ENCODE peak calls at places on chromosomes 11 and 22, in five cellular contexts. K, W, O, V and J are unnamed samples.
A peak's percentile ranks its signal among the peaks of the same experiment; 100 is the strongest.

GRCh38 chr11:92276773-92277172 is 52.2 kb downstream of the FAT3 start:
- DNase-seq in V (no peak), K (no peak), O (peak; percentile 51), W (peak; percentile 22), J (no peak)

GRCh38 chr11:20631525-20632168 is 32.2 kb downstream of the SLC6A5 start:
- DNase-seq in V (no peak), O (no peak), K (no peak), W (peak; percentile 95), J (no peak)

GRCh38 chr11:46039990-46040389 is 81.3 kb downstream of the PHF21A start:
- DNase-seq in V (no peak), O (peak; percentile 85), K (no peak), W (no peak), J (peak; percentile 92)

GRCh38 chr11:108432783-108433182 is 34.5 kb downstream of the C11orf65 start:
- DNase-seq in W (no peak), K (no peak), O (peak; percentile 41), V (no peak), J (peak; percentile 1)

GRCh38 chr11:17388609-17389204 is at the start of gene KCNJ11:
- DNase-seq in O (no peak), W (no peak), K (no peak), V (no peak), J (no peak)

GRCh38 chr11:109552376-109552775 is 130.4 kb downstream of the C11orf87 start:
- DNase-seq in V (no peak), O (no peak), W (peak; percentile 57), K (no peak), J (no peak)

GRCh38 chr22:39622881-39623367 is 52.4 kb downstream of the CACNA1I start:
- DNase-seq in W (peak; percentile 45), K (no peak), O (no peak), V (peak; percentile 66), J (no peak)

GRCh38 chr11:111604392-111605009 is 2.3 kb downstream of the SIK2 start:
- DNase-seq in O (peak; percentile 57), K (peak; percentile 69), V (no peak), W (peak; percentile 51), J (peak; percentile 42)

GRCh38 chr11:112874959-112875358 is 86.3 kb upstream of the NCAM1 start:
- DNase-seq in W (no peak), O (no peak), V (no peak), K (no peak), J (no peak)

GRCh38 chr11:95791385-95792033 is 1.2 kb downstream of the CEP57 start:
- DNase-seq in V (no peak), K (no peak), W (peak; percentile 8), O (no peak), J (no peak)

GRCh38 chr22:31540966-31541365 is 44.6 kb downstream of the SFI1 start:
- DNase-seq in O (no peak), K (no peak), W (no peak), V (no peak), J (no peak)

GRCh38 chr22:28053871-28054621 is 135.0 kb upstream of the PITPNB start:
- DNase-seq in K (no peak), W (no peak), O (peak; percentile 60), V (no peak), J (no peak)

GRCh38 chr11:9692696-9693095 is 28.8 kb downstream of the SWAP70 start:
- DNase-seq in V (no peak), W (no peak), O (no peak), K (no peak), J (no peak)

GRCh38 chr22:46737976-46738641 is at the start of gene CERK:
- DNase-seq in V (peak; percentile 91), O (peak; percentile 75), K (no peak), W (peak; percentile 74), J (no peak)

GRCh38 chr11:60912223-60912850 is 1.6 kb upstream of the TMEM109 start:
- DNase-seq in K (no peak), V (no peak), W (no peak), O (peak; percentile 80), J (no peak)

GRCh38 chr22:37640591-37641250 is 1.3 kb downstream of the SH3BP1 start:
- DNase-seq in V (no peak), O (no peak), W (peak; percentile 86), K (no peak), J (no peak)

GRCh38 chr11:21169639-21170038 is 500.3 kb downstream of the NELL1 start:
- DNase-seq in V (no peak), O (no peak), K (no peak), W (no peak), J (no peak)

DNA sequence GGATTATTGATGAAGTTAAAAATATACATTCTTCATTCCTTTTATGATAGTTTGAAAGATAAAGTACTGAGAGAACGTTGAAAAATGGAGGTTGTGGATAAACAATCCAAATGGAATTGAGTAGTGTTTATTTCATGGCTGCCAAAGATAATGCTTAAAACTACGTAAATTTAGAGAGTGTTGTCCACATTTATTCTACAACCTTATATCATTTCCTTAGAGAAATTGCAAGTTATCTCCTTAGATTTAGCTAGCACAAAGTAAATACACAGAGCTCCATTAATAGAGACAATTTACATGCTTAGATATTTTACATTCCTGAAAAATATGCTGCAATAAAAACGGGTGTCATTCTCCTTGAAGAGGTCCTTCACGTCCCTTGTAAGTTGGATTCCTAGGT is 146.5 kb upstream of the CCDC179 start:
- DNase-seq in V (no peak), O (no peak), K (no peak), W (no peak), J (no peak)
- H3K4me3 ChIP-seq in V (no peak overlapping the region), O (no peak overlapping the region), K (no peak overlapping the region), W (no peak overlapping the region), J (no peak overlapping the region)

DNA sequence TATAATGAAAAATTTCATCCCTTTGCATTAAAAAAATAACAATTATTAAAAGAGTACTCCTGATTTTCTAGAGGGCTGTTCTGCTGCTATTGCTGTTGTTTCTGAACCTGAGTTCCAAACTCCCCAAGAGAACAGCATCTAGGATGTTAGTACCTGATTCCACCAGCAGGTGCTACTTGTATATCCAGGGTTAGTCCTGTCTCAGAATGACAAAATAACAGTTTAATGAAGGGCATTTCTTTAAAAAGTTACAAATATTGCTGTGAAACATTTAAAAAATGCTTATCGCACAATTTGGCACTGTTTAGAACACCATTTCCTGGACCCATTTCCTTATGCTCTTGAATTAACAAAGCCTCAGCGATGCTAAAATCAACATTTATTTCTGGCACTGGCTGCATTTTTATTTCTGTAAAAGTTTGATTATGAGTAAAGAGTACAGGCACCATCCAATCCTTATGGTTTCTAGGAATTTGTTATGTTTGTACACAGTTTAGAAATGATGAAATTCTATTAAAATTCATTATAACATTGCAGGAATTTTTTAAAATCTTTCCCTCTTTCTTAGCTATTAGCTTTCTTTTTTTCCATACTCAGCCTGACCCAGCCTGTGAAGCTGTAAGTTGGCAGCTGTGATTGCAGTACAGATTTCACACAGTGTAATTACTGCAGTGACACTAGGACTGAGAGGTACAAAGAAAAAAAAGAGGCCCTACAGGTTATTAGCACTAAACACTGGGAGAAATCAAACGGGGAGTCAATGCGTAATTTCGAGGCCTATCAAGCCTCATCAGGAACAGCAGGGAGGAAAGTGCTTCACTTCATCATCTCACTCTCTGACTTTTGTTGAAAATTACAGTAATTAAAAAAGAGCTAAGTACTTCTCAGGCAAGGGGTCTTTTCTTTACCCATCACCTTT is 208.8 kb downstream of the DCDC1 start:
- DNase-seq in V (no peak), W (peak; percentile 35), K (no peak), O (no peak), J (no peak)
- TF ChIP-seq CTCF in V (no peak), W (peak; percentile 59), K (peak; percentile 56), O (peak; percentile 41), J (peak; percentile 49)

GRCh38 chr22:49949914-49950292 is 10.7 kb upstream of the PIM3 start:
- DNase-seq in O (no peak), V (no peak), K (no peak), W (no peak), J (no peak)

GRCh38 chr22:49947296-49947622 is 13.3 kb upstream of the PIM3 start:
- DNase-seq in W (no peak), K (no peak), V (no peak), O (no peak), J (no peak)

GRCh38 chr22:49948958-49949913 is 11.3 kb upstream of the PIM3 start:
- DNase-seq in V (no peak), O (no peak), W (no peak), K (peak; percentile 81), J (no peak)

GRCh38 chr22:49948116-49948515 is 12.5 kb upstream of the PIM3 start:
- DNase-seq in O (no peak), W (no peak), K (no peak), V (no peak), J (no peak)

DNA sequence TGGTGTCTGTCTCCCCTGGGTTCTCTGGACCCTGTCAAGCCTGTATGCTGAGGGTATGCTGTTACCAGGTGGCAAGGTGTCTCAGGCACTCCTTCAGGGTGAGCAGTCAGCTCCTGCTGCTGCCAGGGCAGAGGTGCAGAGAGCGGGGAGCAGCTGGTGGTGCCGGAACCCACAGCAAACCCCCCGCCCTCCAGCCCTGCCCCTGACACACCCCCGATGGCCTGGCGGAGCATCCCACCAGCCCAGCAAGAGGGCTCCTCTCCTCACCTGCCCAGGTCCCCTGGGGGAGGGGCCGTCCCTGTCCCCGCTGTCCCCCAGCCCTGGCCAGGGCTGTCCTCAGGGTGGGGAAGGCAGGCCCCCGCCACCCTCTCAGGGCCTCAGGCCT is 12.0 kb upstream of the PIM3 start:
- DNase-seq in W (no peak), O (no peak), K (no peak), V (no peak), J (no peak)
- H3K4me3 ChIP-seq in W (peak overlapping the region; percentile 8), O (no peak overlapping the region), K (no peak overlapping the region), V (no peak overlapping the region), J (no peak overlapping the region)

DNA sequence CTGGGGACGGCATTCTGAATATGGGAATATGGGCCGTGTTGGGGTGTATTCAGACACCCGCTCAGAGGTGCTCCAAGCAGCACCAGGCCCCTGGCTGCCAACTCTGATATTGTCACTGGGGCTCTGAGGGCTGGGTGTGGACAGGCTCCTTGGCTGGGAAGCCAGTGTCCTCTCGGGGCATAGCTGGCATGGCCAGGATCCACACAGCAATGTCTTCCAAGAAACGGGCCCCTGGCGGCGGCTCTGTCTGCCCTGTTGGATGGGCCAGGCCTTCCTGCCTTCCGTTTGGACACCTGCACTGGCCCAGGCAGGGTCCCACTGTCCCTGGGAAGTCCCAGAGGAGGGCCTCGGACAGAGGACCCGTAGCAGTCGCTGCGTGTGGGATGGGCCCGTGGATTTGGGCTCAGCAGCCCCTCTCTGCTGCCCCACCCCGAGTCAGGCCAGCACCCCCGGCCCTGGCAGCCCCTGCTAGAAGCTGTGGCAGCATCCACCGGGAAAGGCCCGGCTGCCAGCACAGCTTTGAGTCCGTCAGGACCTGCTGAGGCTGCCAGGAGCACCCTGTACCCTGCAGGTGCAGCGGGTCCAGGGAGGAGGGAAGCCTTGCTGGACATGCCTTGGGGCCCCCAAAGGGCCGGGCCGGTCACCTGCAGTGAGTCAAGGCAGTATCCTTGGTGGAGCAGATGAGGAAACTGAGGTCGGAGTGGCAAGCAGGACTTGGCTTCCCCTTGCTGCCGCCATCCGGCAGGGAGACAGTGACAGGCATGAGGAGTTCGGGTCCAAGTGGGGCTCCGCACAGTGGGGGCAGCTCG is 4.1 kb downstream of the PANX2 start:
- DNase-seq in V (no peak), K (no peak), W (no peak), O (no peak), J (no peak)
- TF ChIP-seq CTCF in V (no peak), K (no peak), W (no peak), O (no peak), J (no peak)